ENCODE peak calls at places on chromosomes 5 and 9, in five cellular contexts. M is NCI-H82, G is pancreas, H is T-helper 9 cell, A is HT1080. B is an unnamed sample.

GRCh38 chr9:105178106-105178505 is 66.3 kb upstream of the SLC44A1 start:
- DNase-seq in M (no peak), G (no peak), H (no peak), A (no peak), B (no peak)

GRCh38 chr9:124389146-124389939 is 25.9 kb downstream of the PSMB7 start:
- DNase-seq in M (no peak), G (no peak), H (no peak), A (no peak), B (no peak)

GRCh38 chr5:197892-198489 is 6.7 kb downstream of the LRRC14B start:
- DNase-seq in M (no peak), G (no peak), H (no peak), A (no peak), B (no peak)

GRCh38 chr9:136628287-136628686 is 34.4 kb upstream of the EGFL7 start:
- DNase-seq in M (no peak), G (peak), H (no peak), A (no peak), B (no peak)

GRCh38 chr5:112779531-112779930 is 41.8 kb downstream of the APC start:
- DNase-seq in M (no peak), G (no peak), H (no peak), A (peak), B (no peak)

GRCh38 chr5:96687812-96688453 is 25.8 kb downstream of the CAST start:
- DNase-seq in M (peak), G (no peak), H (no peak), A (peak), B (peak)

GRCh38 chr5:42242210-42242609 is 181.0 kb upstream of the GHR start:
- DNase-seq in M (no peak), G (no peak), H (no peak), A (no peak), B (no peak)

GRCh38 chr5:142779163-142779562 is 9.0 kb downstream of the ARHGAP26 start:
- DNase-seq in M (no peak), G (no peak), H (no peak), A (peak), B (no peak)

GRCh38 chr9:87422999-87423398 is 74.7 kb upstream of the DAPK1 start:
- DNase-seq in M (no peak), G (no peak), H (no peak), A (no peak), B (no peak)

GRCh38 chr9:120890415-120891254 is 13.6 kb upstream of the PHF19 start:
- DNase-seq in M (peak), G (no peak), H (no peak), A (no peak), B (no peak)

GRCh38 chr5:181203842-181204560 is 995 bp downstream of the TRIM7 start:
- DNase-seq in M (no peak), G (no peak), H (no peak), A (no peak), B (no peak)

GRCh38 chr9:32991895-32992595 is 9.4 kb downstream of the APTX start:
- DNase-seq in M (no peak), G (no peak), H (no peak), A (no peak), B (no peak)

GRCh38 chr9:2017209-2017458 is 2.0 kb downstream of the SMARCA2 start:
- DNase-seq in M (peak), G (no peak), H (no peak), A (no peak), B (no peak)

GRCh38 chr9:70060883-70061507 is 17.3 kb downstream of the MAMDC2 start:
- DNase-seq in M (no peak), G (no peak), H (no peak), A (no peak), B (no peak)

GRCh38 chr9:70480405-70480980 is 66.0 kb upstream of the KLF9 start:
- DNase-seq in M (peak), G (peak), H (no peak), A (no peak), B (peak)

GRCh38 chr5:93151121-93151520 is 429.9 kb downstream of the NR2F1-AS1 start:
- DNase-seq in M (no peak), G (no peak), H (no peak), A (peak), B (no peak)

GRCh38 chr9:13958672-13959071 is 355.3 kb downstream of the NFIB start:
- DNase-seq in M (no peak), G (no peak), H (no peak), A (no peak), B (no peak)

GRCh38 chr5:67094476-67095300 is 101.9 kb downstream of the CD180 start:
- DNase-seq in M (no peak), G (no peak), H (no peak), A (peak), B (no peak)

GRCh38 chr5:96952118-96952750 is 16.4 kb downstream of the LNPEP start:
- DNase-seq in M (no peak), G (no peak), H (no peak), A (no peak), B (no peak)

GRCh38 chr9:88344013-88344412 is 44.2 kb upstream of the SPIN1 start:
- DNase-seq in M (no peak), G (no peak), H (no peak), A (no peak), B (no peak)

GRCh38 chr5:112692472-112692871 is 45.2 kb upstream of the APC start:
- DNase-seq in M (no peak), G (no peak), H (no peak), A (no peak), B (no peak)

GRCh38 chr9:125631391-125632085 is 75.5 kb downstream of the MAPKAP1 start:
- DNase-seq in M (peak), G (no peak), H (no peak), A (peak), B (peak)

GRCh38 chr5:173340451-173340850 is 12.2 kb upstream of the STC2 start:
- DNase-seq in M (no peak), G (no peak), H (no peak), A (no peak), B (no peak)

GRCh38 chr5:132687995-132688394 is 14.2 kb downstream of the IL4 start:
- DNase-seq in M (no peak), G (no peak), H (peak), A (no peak), B (no peak)

GRCh38 chr5:158175664-158176507 is 316.9 kb upstream of the CLINT1 start:
- DNase-seq in M (no peak), G (no peak), H (no peak), A (no peak), B (no peak)

GRCh38 chr5:158456756-158457155 is 597.8 kb upstream of the CLINT1 start:
- DNase-seq in M (no peak), G (no peak), H (no peak), A (peak), B (no peak)

GRCh38 chr9:18051638-18052037 is 422.3 kb upstream of the ADAMTSL1 start:
- DNase-seq in M (no peak), G (no peak), H (no peak), A (no peak), B (no peak)

GRCh38 chr9:21936161-21936560 is 58.0 kb downstream of the CDKN2A start:
- DNase-seq in M (no peak), G (no peak), H (no peak), A (no peak), B (no peak)

GRCh38 chr5:143648696-143649095 is 163.3 kb upstream of the HMHB1 start:
- DNase-seq in M (peak), G (no peak), H (no peak), A (no peak), B (no peak)

GRCh38 chr5:113682497-113683136 is 169.1 kb downstream of the YTHDC2 start:
- DNase-seq in M (peak), G (no peak), H (no peak), A (peak), B (peak)

GRCh38 chr5:109668668-109669422 is 20.9 kb upstream of the MAN2A1 start:
- DNase-seq in M (peak), G (no peak), H (no peak), A (no peak), B (no peak)

B was measured in NCI-H524.